ENCODE peak calls at places on chromosome 1, in eight cellular contexts. S is SHP77; N is H54; C is HuH-7.5; K is NCI-H1417 treated with DMSO at 0.1 percent for 48 hours; I is erythroblast; X is CD4-positive, CD25-positive, alpha-beta regulatory T cell; G is RPMI8226. D is an unnamed sample.

GRCh38 chr1:224182866-224183590 is at the start of gene DEGS1:
- DNase-seq in S (peak), N (peak), C (peak), K (peak), I (peak), X (peak), G (peak), D (peak)

GRCh38 chr1:209377995-209378394 is 205.5 kb upstream of the CAMK1G start:
- DNase-seq in S (no peak), N (no peak), C (no peak), K (no peak), I (no peak), X (no peak), G (no peak), D (no peak)

GRCh38 chr1:63042278-63042677 is 258.3 kb downstream of the ATG4C start:
- DNase-seq in S (no peak), N (no peak), C (no peak), K (peak), I (no peak), X (no peak), G (no peak), D (no peak)

GRCh38 chr1:115067460-115067859 is 21.8 kb downstream of the TSPAN2 start:
- DNase-seq in S (no peak), N (peak), C (no peak), K (no peak), I (no peak), X (no peak), G (no peak), D (no peak)

GRCh38 chr1:112546076-112546475 is 37.3 kb downstream of the WNT2B start:
- DNase-seq in S (no peak), N (no peak), C (no peak), K (no peak), I (no peak), X (no peak), G (no peak), D (no peak)

GRCh38 chr1:162381383-162381782 is at the start of gene C1orf226:
- DNase-seq in S (no peak), N (peak), C (no peak), K (no peak), I (no peak), X (no peak), G (no peak), D (no peak)

GRCh38 chr1:221488531-221488930 is 253.4 kb downstream of the DUSP10 start:
- DNase-seq in S (no peak), N (no peak), C (no peak), K (no peak), I (no peak), X (no peak), G (no peak), D (no peak)

GRCh38 chr1:64955093-64956066 is 11.0 kb downstream of the JAK1 start:
- DNase-seq in S (no peak), N (no peak), C (no peak), K (no peak), I (no peak), X (no peak), G (no peak), D (no peak)

GRCh38 chr1:107669996-107670395 is 295.0 kb downstream of the VAV3 start:
- DNase-seq in S (peak), N (no peak), C (no peak), K (no peak), I (no peak), X (no peak), G (peak), D (no peak)

GRCh38 chr1:41381691-41382530 is 20.7 kb downstream of the FOXO6 start:
- DNase-seq in S (no peak), N (no peak), C (peak), K (no peak), I (peak), X (no peak), G (no peak), D (no peak)

GRCh38 chr1:37945743-37946702 is 830 bp downstream of the INPP5B start:
- DNase-seq in S (peak), N (peak), C (no peak), K (no peak), I (peak), X (no peak), G (no peak), D (no peak)

GRCh38 chr1:221718391-221719277 is 23.3 kb downstream of the DUSP10 start:
- DNase-seq in S (no peak), N (no peak), C (no peak), K (no peak), I (no peak), X (no peak), G (no peak), D (no peak)

GRCh38 chr1:51532853-51533252 is 13.8 kb upstream of the EPS15 start:
- DNase-seq in S (no peak), N (no peak), C (no peak), K (no peak), I (no peak), X (no peak), G (no peak), D (no peak)

GRCh38 chr1:22169816-22170215 is 26.9 kb upstream of the WNT4 start:
- DNase-seq in S (no peak), N (no peak), C (no peak), K (no peak), I (no peak), X (no peak), G (no peak), D (no peak)

GRCh38 chr1:180563013-180563827 is 4.5 kb downstream of the OVAAL start:
- DNase-seq in S (no peak), N (no peak), C (no peak), K (no peak), I (peak), X (no peak), G (no peak), D (no peak)

GRCh38 chr1:24909388-24909898 is 20.6 kb downstream of the RUNX3 start:
- DNase-seq in S (no peak), N (no peak), C (peak), K (no peak), I (peak), X (no peak), G (no peak), D (no peak)

GRCh38 chr1:12031039-12031980 is 12.0 kb downstream of the MIIP start:
- DNase-seq in S (no peak), N (no peak), C (peak), K (no peak), I (peak), X (no peak), G (peak), D (no peak)

GRCh38 chr1:65429078-65429477 is 8.6 kb downstream of the LEPR start:
- DNase-seq in S (no peak), N (no peak), C (no peak), K (no peak), I (no peak), X (no peak), G (no peak), D (no peak)

GRCh38 chr1:200075938-200076546 is 48.5 kb downstream of the NR5A2 start:
- DNase-seq in S (no peak), N (no peak), C (no peak), K (no peak), I (no peak), X (no peak), G (no peak), D (no peak)

GRCh38 chr1:46673749-46674182 is 2.1 kb downstream of the TEX38 start:
- DNase-seq in S (no peak), N (peak), C (no peak), K (no peak), I (peak), X (no peak), G (no peak), D (no peak)

GRCh38 chr1:12088607-12089006 is 25.5 kb downstream of the TNFRSF8 start:
- DNase-seq in S (no peak), N (no peak), C (no peak), K (no peak), I (no peak), X (peak), G (no peak), D (peak)

GRCh38 chr1:18948048-18948912 is 8.2 kb downstream of the IFFO2 start:
- DNase-seq in S (no peak), N (peak), C (no peak), K (no peak), I (no peak), X (peak), G (no peak), D (peak)

GRCh38 chr1:925532-926421 is 2.1 kb downstream of the SAMD11 start:
- DNase-seq in S (no peak), N (no peak), C (peak), K (no peak), I (no peak), X (no peak), G (peak), D (no peak)